ENCODE peak calls at places on chromosomes 1 and 21, in six cellular contexts. U is H1; S is heart right ventricle; J is CD4-positive, CD25-positive, alpha-beta regulatory T cell; M is thoracic aorta; H is IMR-90. V is an unnamed sample.

GRCh38 chr1:221837886-221838285 is 96.0 kb upstream of the DUSP10 start:
- DNase-seq in U (no peak), S (no peak), J (peak; percentile 76), M (no peak), H (no peak), V (no peak)

GRCh38 chr21:32383812-32384211 is 9.0 kb downstream of the URB1 start:
- DNase-seq in U (no peak), S (no peak), J (no peak), M (no peak), H (no peak), V (no peak)

GRCh38 chr1:92485374-92486250 is 1.1 kb downstream of the GFI1 start:
- DNase-seq in U (peak; percentile 76), S (peak; percentile 24), J (peak; percentile 86), M (no peak), H (no peak), V (no peak)

GRCh38 chr21:15687208-15687607 is 42.6 kb upstream of the USP25 start:
- DNase-seq in U (no peak), S (no peak), J (no peak), M (no peak), H (peak; percentile 74), V (no peak)

GRCh38 chr1:172678990-172679772 is 20.3 kb downstream of the FASLG start:
- DNase-seq in U (no peak), S (no peak), J (peak; percentile 11), M (no peak), H (no peak), V (no peak)

GRCh38 chr21:38413958-38414506 is 84.2 kb downstream of the ERG start:
- DNase-seq in U (no peak), S (no peak), J (no peak), M (no peak), H (no peak), V (no peak)

GRCh38 chr21:46667735-46668380 is 32.4 kb downstream of the PRMT2 start:
- DNase-seq in U (peak; percentile 73), S (no peak), J (peak; percentile 40), M (no peak), H (peak; percentile 17), V (no peak)

GRCh38 chr1:53381790-53382401 is 54.0 kb upstream of the LRP8 start:
- DNase-seq in U (no peak), S (no peak), J (no peak), M (no peak), H (peak; percentile 77), V (no peak)

GRCh38 chr1:30083800-30084464 is 639.5 kb downstream of the MATN1 start:
- DNase-seq in U (no peak), S (no peak), J (no peak), M (peak; percentile 4), H (peak; percentile 84), V (peak; percentile 77)

GRCh38 chr21:44579833-44580144 is 615 bp downstream of the KRTAP10-5 start:
- DNase-seq in U (peak; percentile 45), S (no peak), J (no peak), M (no peak), H (no peak), V (peak; percentile 48)

GRCh38 chr1:221284028-221284427 is 404.8 kb downstream of the HLX start:
- DNase-seq in U (no peak), S (no peak), J (no peak), M (no peak), H (peak; percentile 85), V (no peak)

GRCh38 chr1:99647460-99647859 is 1.5 kb downstream of the PALMD start:
- DNase-seq in U (no peak), S (no peak), J (no peak), M (no peak), H (no peak), V (no peak)

GRCh38 chr1:234722267-234722704 is 112.3 kb upstream of the IRF2BP2 start:
- DNase-seq in U (no peak), S (no peak), J (no peak), M (no peak), H (no peak), V (peak; percentile 58)

GRCh38 chr1:234718509-234719453 is 108.8 kb upstream of the IRF2BP2 start:
- DNase-seq in U (no peak), S (no peak), J (no peak), M (no peak), H (no peak), V (no peak)

GRCh38 chr1:234721476-234722266 is 111.7 kb upstream of the IRF2BP2 start:
- DNase-seq in U (no peak), S (peak; percentile 53), J (no peak), M (peak; percentile 62), H (peak; percentile 98), V (peak; percentile 81)

GRCh38 chr1:234720709-234721436 is 110.9 kb upstream of the IRF2BP2 start:
- DNase-seq in U (no peak), S (no peak), J (no peak), M (no peak), H (no peak), V (no peak)

DNA sequence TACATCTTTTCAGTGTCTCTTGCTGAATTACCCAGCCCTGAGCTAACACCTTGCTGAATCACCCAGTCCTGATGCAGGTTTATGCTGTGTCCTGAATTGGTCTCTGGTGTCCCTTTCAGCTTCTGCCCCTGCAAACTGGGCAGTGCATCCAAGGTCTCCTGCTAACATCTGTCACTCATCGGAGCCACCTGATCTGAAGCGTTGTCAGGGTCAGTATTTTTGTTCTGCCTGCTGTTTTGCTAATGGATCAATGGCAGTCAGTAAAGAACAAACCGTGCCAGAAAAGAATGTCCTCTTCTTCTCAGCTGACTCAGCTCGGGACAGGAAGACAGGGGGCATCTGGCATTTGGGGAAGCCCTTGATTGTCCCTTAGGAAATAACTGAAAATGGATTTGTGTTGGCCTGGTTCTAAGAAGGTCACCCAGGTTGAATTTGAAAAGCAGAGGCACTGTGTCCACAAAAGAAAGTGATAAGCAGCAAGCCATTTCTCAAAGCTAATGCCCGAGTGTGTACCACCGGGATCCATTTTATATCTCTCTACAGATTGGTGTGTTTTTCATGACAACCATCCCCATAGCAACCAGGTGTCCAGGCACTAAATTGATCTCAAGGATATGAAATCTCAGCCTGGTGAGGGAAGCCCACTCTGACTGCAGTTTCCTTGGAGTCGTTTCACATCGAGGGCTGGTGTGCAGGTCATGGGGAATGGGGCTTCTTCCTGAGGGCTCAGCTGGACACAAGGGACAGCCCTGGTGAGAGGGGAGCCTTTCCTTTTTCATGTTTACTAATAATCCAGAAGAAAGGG is 109.7 kb upstream of the IRF2BP2 start:
- DNase-seq in U (no peak), S (no peak), J (no peak), M (no peak), H (no peak), V (no peak)
- H3K36me3 ChIP-seq in U (no peaks in the 10 kb centered on the region), S (no peaks in the 10 kb centered on the region), J (no peaks in the 10 kb centered on the region), M (no peaks in the 10 kb centered on the region), H (no peaks in the 10 kb centered on the region), V (no peaks in the 10 kb centered on the region)

GRCh38 chr1:243271990-243272389 is 16.1 kb downstream of the SDCCAG8 start:
- DNase-seq in U (no peak), S (no peak), J (no peak), M (no peak), H (no peak), V (no peak)
- H3K36me3 ChIP-seq in U (peaks cover 4% of the 10 kb centered on the region), S (peaks cover 62% of the 10 kb centered on the region), J (peaks cover 42% of the 10 kb centered on the region), M (peaks cover 7% of the 10 kb centered on the region), H (peaks cover 11% of the 10 kb centered on the region), V (peaks cover 25% of the 10 kb centered on the region)

DNA sequence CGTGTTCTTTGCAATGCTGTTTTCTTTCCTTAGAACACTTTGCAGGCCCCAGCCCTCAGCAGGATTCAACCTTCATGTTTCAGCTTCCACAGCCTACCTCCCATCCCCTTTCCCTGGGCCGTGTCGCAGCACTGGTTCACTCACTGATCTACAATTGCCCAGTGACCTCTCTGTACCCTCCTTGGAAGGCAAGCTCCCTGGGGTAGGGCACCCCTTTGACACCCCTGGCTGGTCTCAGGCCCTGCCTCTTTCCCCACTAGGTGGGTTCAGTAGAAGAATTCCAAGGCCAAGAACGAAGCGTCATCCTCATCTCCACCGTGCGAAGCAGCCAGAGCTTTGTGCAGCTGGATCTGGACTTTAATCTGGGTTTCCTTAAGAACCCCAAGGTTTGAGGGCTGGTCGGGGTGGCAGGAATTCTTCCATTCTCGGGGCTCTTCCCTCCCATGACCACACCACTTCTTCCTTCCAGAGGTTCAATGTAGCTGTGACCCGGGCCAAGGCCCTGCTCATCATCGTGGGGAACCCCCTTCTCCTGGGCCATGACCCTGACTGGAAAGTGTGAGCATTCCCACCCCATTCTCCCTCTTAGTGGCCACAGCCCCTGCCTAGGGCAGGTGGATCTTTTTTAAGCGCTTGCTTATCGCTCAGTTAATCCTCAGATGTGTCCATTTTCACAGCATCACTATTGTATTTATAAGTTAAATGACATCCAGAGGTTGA is 7.3 kb downstream of the RHOC start:
- DNase-seq in U (no peak), S (no peak), J (no peak), M (no peak), H (no peak), V (no peak)
- H3K36me3 ChIP-seq in U (peaks cover 18% of the 10 kb centered on the region), S (peaks cover 97% of the 10 kb centered on the region), J (peaks cover 44% of the 10 kb centered on the region), M (peaks cover 39% of the 10 kb centered on the region), H (peaks cover 68% of the 10 kb centered on the region), V (peaks cover 78% of the 10 kb centered on the region)

GRCh38 chr1:43958351-43959255 is 11.2 kb upstream of the DPH2 start:
- DNase-seq in U (no peak), S (no peak), J (no peak), M (no peak), H (no peak), V (no peak)
- H3K36me3 ChIP-seq in U (peaks cover 14% of the 10 kb centered on the region), S (peaks cover 73% of the 10 kb centered on the region), J (peaks cover 32% of the 10 kb centered on the region), M (peaks cover 47% of the 10 kb centered on the region), H (peaks cover 41% of the 10 kb centered on the region), V (peaks cover 83% of the 10 kb centered on the region)

DNA sequence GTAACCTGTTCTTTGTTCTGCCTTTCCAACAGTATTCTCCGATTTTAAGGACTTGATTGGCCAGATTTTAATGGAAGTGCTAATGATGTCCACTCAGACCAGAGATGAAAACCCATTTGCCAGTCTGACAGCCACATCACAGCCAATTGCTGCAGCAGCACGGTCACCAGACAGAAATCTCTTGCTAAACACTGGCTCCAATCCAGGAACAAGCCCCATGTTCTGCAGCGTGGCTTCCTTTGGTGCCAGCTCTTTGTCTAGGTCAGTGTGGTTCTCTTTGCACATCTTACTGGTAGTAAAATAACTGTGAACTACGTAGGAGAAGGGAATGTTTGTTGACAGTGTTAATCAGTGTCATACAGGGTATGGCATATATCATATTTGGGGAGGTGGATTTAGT is 72.7 kb downstream of the UBE4B start:
- DNase-seq in U (no peak), S (no peak), J (no peak), M (no peak), H (no peak), V (no peak)
- H3K36me3 ChIP-seq in U (peaks cover 22% of the 10 kb centered on the region), S (peaks cover 83% of the 10 kb centered on the region), J (peaks cover 69% of the 10 kb centered on the region), M (peaks cover 33% of the 10 kb centered on the region), H (peaks cover 28% of the 10 kb centered on the region), V (peaks cover 61% of the 10 kb centered on the region)